ENCODE peak calls at places on chromosomes 13 and 19, in ten cellular contexts. One of them, this sample, is unnamed.

GRCh38 chr19:34487651-34488051 is 6.1 kb downstream of the WTIP start:
- DNase-seq in ovary: no peak
- DNase-seq in H1: no peak
- DNase-seq in stimulated activated CD4-positive, alpha-beta T cell treated with anti-CD3 and anti-CD28 coated beads, Interleukin-12 subunit alpha, Interleukin-12 subunit beta, amount 100 ng/mL, for 4 hours: no peak
- DNase-seq in choroid plexus epithelial cell: no peak
- DNase-seq in endodermal cell: no peak
- DNase-seq in Daoy: no peak
- DNase-seq in Calu3: no peak
- DNase-seq in HuH-7: no peak
- DNase-seq in colonic mucosa: no peak
- DNase-seq in this sample: no peak

GRCh38 chr19:29715695-29716581 is 877 bp upstream of the C19orf12 start:
- DNase-seq in endodermal cell: no peak
- DNase-seq in stimulated activated CD4-positive, alpha-beta T cell treated with anti-CD3 and anti-CD28 coated beads, Interleukin-12 subunit alpha, Interleukin-12 subunit beta, amount 100 ng/mL, for 4 hours: no peak
- DNase-seq in H1: no peak
- DNase-seq in ovary: no peak
- DNase-seq in Daoy: peak
- DNase-seq in HuH-7: no peak
- DNase-seq in Calu3: no peak
- DNase-seq in colonic mucosa: peak
- DNase-seq in choroid plexus epithelial cell: peak
- DNase-seq in this sample: no peak

GRCh38 chr19:41521860-41522555 is 54.0 kb upstream of the CEACAM21 start:
- DNase-seq in colonic mucosa: no peak
- DNase-seq in HuH-7: no peak
- DNase-seq in Calu3: peak
- DNase-seq in choroid plexus epithelial cell: no peak
- DNase-seq in stimulated activated CD4-positive, alpha-beta T cell treated with anti-CD3 and anti-CD28 coated beads, Interleukin-12 subunit alpha, Interleukin-12 subunit beta, amount 100 ng/mL, for 4 hours: peak
- DNase-seq in ovary: no peak
- DNase-seq in H1: peak
- DNase-seq in Daoy: peak
- DNase-seq in endodermal cell: peak
- DNase-seq in this sample: no peak

GRCh38 chr13:20049558-20050473 is 91.3 kb downstream of the ZMYM2 start:
- DNase-seq in stimulated activated CD4-positive, alpha-beta T cell treated with anti-CD3 and anti-CD28 coated beads, Interleukin-12 subunit alpha, Interleukin-12 subunit beta, amount 100 ng/mL, for 4 hours: no peak
- DNase-seq in HuH-7: no peak
- DNase-seq in ovary: no peak
- DNase-seq in colonic mucosa: no peak
- DNase-seq in H1: no peak
- DNase-seq in Calu3: no peak
- DNase-seq in choroid plexus epithelial cell: peak
- DNase-seq in endodermal cell: no peak
- DNase-seq in Daoy: no peak
- DNase-seq in this sample: peak

GRCh38 chr13:110132178-110132975 is 174.6 kb downstream of the COL4A1 start:
- DNase-seq in HuH-7: no peak
- DNase-seq in ovary: no peak
- DNase-seq in Calu3: no peak
- DNase-seq in endodermal cell: peak
- DNase-seq in H1: no peak
- DNase-seq in Daoy: peak
- DNase-seq in colonic mucosa: no peak
- DNase-seq in stimulated activated CD4-positive, alpha-beta T cell treated with anti-CD3 and anti-CD28 coated beads, Interleukin-12 subunit alpha, Interleukin-12 subunit beta, amount 100 ng/mL, for 4 hours: no peak
- DNase-seq in choroid plexus epithelial cell: no peak
- DNase-seq in this sample: no peak

GRCh38 chr13:61664821-61665705 is 249.4 kb upstream of the PCDH20 start:
- DNase-seq in stimulated activated CD4-positive, alpha-beta T cell treated with anti-CD3 and anti-CD28 coated beads, Interleukin-12 subunit alpha, Interleukin-12 subunit beta, amount 100 ng/mL, for 4 hours: no peak
- DNase-seq in colonic mucosa: no peak
- DNase-seq in choroid plexus epithelial cell: peak
- DNase-seq in H1: no peak
- DNase-seq in HuH-7: no peak
- DNase-seq in Calu3: no peak
- DNase-seq in ovary: no peak
- DNase-seq in Daoy: peak
- DNase-seq in endodermal cell: peak
- DNase-seq in this sample: no peak

GRCh38 chr13:48411281-48412099 is 1.4 kb downstream of the LPAR6 start:
- DNase-seq in ovary: no peak
- DNase-seq in H1: no peak
- DNase-seq in colonic mucosa: peak
- DNase-seq in Daoy: no peak
- DNase-seq in stimulated activated CD4-positive, alpha-beta T cell treated with anti-CD3 and anti-CD28 coated beads, Interleukin-12 subunit alpha, Interleukin-12 subunit beta, amount 100 ng/mL, for 4 hours: no peak
- DNase-seq in HuH-7: no peak
- DNase-seq in endodermal cell: no peak
- DNase-seq in Calu3: no peak
- DNase-seq in choroid plexus epithelial cell: peak
- DNase-seq in this sample: no peak

GRCh38 chr13:39394811-39395685 is 207.9 kb downstream of the LHFPL6 start:
- DNase-seq in H1: no peak
- DNase-seq in choroid plexus epithelial cell: no peak
- DNase-seq in HuH-7: no peak
- DNase-seq in ovary: peak
- DNase-seq in endodermal cell: peak
- DNase-seq in stimulated activated CD4-positive, alpha-beta T cell treated with anti-CD3 and anti-CD28 coated beads, Interleukin-12 subunit alpha, Interleukin-12 subunit beta, amount 100 ng/mL, for 4 hours: no peak
- DNase-seq in Daoy: no peak
- DNase-seq in colonic mucosa: no peak
- DNase-seq in Calu3: no peak
- DNase-seq in this sample: peak

GRCh38 chr13:71864981-71865857 is 1.8 kb downstream of the DACH1 start:
- DNase-seq in Daoy: no peak
- DNase-seq in ovary: no peak
- DNase-seq in HuH-7: peak
- DNase-seq in H1: peak
- DNase-seq in choroid plexus epithelial cell: no peak
- DNase-seq in colonic mucosa: peak
- DNase-seq in Calu3: peak
- DNase-seq in stimulated activated CD4-positive, alpha-beta T cell treated with anti-CD3 and anti-CD28 coated beads, Interleukin-12 subunit alpha, Interleukin-12 subunit beta, amount 100 ng/mL, for 4 hours: no peak
- DNase-seq in endodermal cell: peak
- DNase-seq in this sample: no peak

GRCh38 chr19:55275851-55276719 is 3.8 kb downstream of the HSPBP1 start:
- DNase-seq in choroid plexus epithelial cell: no peak
- DNase-seq in ovary: no peak
- DNase-seq in Calu3: no peak
- DNase-seq in colonic mucosa: no peak
- DNase-seq in endodermal cell: no peak
- DNase-seq in stimulated activated CD4-positive, alpha-beta T cell treated with anti-CD3 and anti-CD28 coated beads, Interleukin-12 subunit alpha, Interleukin-12 subunit beta, amount 100 ng/mL, for 4 hours: no peak
- DNase-seq in Daoy: no peak
- DNase-seq in HuH-7: no peak
- DNase-seq in H1: no peak
- DNase-seq in this sample: no peak